ENCODE peak calls at places on chromosomes 16 and 17, in five cellular contexts. J is NCI-H2029, Z is WTC11, L is RCC 7860, O is ACHN. S is an unnamed sample.

GRCh38 chr17:21239680-21240374 is 13.4 kb downstream of the NATD1 start:
- DNase-seq in J (no peak), L (peak; percentile 13), Z (peak; percentile 31), O (peak; percentile 46), S (peak; percentile 23)

GRCh38 chr17:47694018-47694817 is at the start of gene TBKBP1:
- DNase-seq in L (no peak), O (peak; percentile 48), Z (peak; percentile 85), J (no peak), S (no peak)

GRCh38 chr17:18314059-18314730 is 599 bp downstream of the TOP3A start:
- DNase-seq in L (no peak), O (peak; percentile 27), J (no peak), Z (no peak), S (peak; percentile 9)

GRCh38 chr17:64002658-64003525 is 4.7 kb downstream of the PRR29 start:
- DNase-seq in Z (no peak), L (no peak), O (no peak), J (no peak), S (no peak)

GRCh38 chr16:49362230-49362629 is 11.4 kb upstream of the C16orf78 start:
- DNase-seq in Z (no peak), L (no peak), J (no peak), O (no peak), S (no peak)

GRCh38 chr17:9902116-9902515 is 3.0 kb downstream of the RCVRN start:
- DNase-seq in L (no peak), J (no peak), Z (no peak), O (no peak), S (no peak)

GRCh38 chr16:66678314-66678713 is 18.2 kb downstream of the CMTM4 start:
- DNase-seq in Z (no peak), J (no peak), L (no peak), O (no peak), S (no peak)

GRCh38 chr17:65785109-65785508 is 223.7 kb upstream of the AXIN2 start:
- DNase-seq in L (peak; percentile 88), J (no peak), Z (no peak), O (peak; percentile 86), S (peak; percentile 90)

GRCh38 chr16:65769055-65769465 is 597.4 kb upstream of the CDH5 start:
- DNase-seq in J (no peak), Z (no peak), L (no peak), O (no peak), S (no peak)

GRCh38 chr17:41919840-41920579 is 1.3 kb upstream of the ACLY start:
- DNase-seq in J (no peak), O (no peak), Z (peak; percentile 21), L (no peak), S (no peak)

GRCh38 chr17:4573682-4574081 is 10.6 kb upstream of the SMTNL2 start:
- DNase-seq in O (no peak), J (no peak), L (peak; percentile 67), Z (no peak), S (peak; percentile 3)

GRCh38 chr16:57166951-57167350 is 18.9 kb downstream of the PSME3IP1 start:
- DNase-seq in J (no peak), L (no peak), Z (no peak), O (peak; percentile 21), S (peak; percentile 38)

GRCh38 chr16:318628-319027 is 33.9 kb downstream of the AXIN1 start:
- DNase-seq in L (no peak), J (no peak), Z (peak; percentile 82), O (peak; percentile 31), S (no peak)

GRCh38 chr17:8698142-8699050 is 46.2 kb downstream of the CCDC42 start:
- DNase-seq in L (no peak), O (no peak), J (no peak), Z (no peak), S (peak; percentile 28)

GRCh38 chr17:40499551-40500189 is 1.8 kb downstream of the TNS4 start:
- DNase-seq in J (peak; percentile 93), L (no peak), Z (peak; percentile 87), O (peak; percentile 70), S (peak; percentile 58)

GRCh38 chr17:10756146-10756545 is 26.3 kb upstream of the TMEM220 start:
- DNase-seq in J (no peak), L (no peak), O (no peak), Z (peak; percentile 31), S (no peak)

GRCh38 chr16:57324649-57325223 is 33.8 kb upstream of the CCL22 start:
- DNase-seq in O (no peak), Z (no peak), L (no peak), J (no peak), S (no peak)

GRCh38 chr17:35892091-35892637 is 12.0 kb upstream of the CCL5 start:
- DNase-seq in O (no peak), Z (no peak), L (peak; percentile 23), J (no peak), S (peak; percentile 18)

S was measured in kidney glomerular epithelial cell.